ENCODE peak calls at places on chromosomes 4 and X, in eight cellular contexts. J, R, N, I, M, Z, C and V are unnamed samples. For H3K36me3 and H3K4me1, the result is how much of the 10 kb centered on the place peaks cover.

GRCh38 chr4:57182132-57182874 is 72.1 kb upstream of the IGFBP7 start:
- DNase-seq in R (peak), J (no peak), I (no peak), Z (peak), M (no peak), C (peak), N (no peak), V (no peak)

GRCh38 chr4:4995103-4995761 is 24.0 kb downstream of the CYTL1 start:
- DNase-seq in C (peak), R (peak), J (no peak), M (peak), Z (peak), N (peak), I (peak), V (no peak)

GRCh38 chr4:180150818-180151217 is 2092.4 kb upstream of the TENM3 start:
- DNase-seq in R (no peak), C (peak), M (peak), Z (no peak), J (no peak), I (peak), N (no peak), V (no peak)

GRCh38 chrX:10579753-10580060 is 40.7 kb downstream of the MID1 start:
- DNase-seq in C (no peak), I (no peak), M (peak), Z (no peak), N (no peak), R (no peak), J (no peak), V (no peak)

GRCh38 chr4:158578476-158578875 is 56.8 kb downstream of the RXFP1 start:
- DNase-seq in J (no peak), M (peak), C (peak), I (peak), R (no peak), Z (no peak), N (no peak), V (no peak)

GRCh38 chr4:40856836-40857362 is 107.1 kb downstream of the NSUN7 start:
- DNase-seq in N (peak), C (peak), M (peak), R (peak), J (no peak), I (peak), Z (peak), V (no peak)

GRCh38 chr4:602559-602942 is 22.8 kb upstream of the PDE6B start:
- DNase-seq in R (peak), M (peak), J (no peak), C (peak), N (peak), I (peak), Z (peak), V (peak)

GRCh38 chr4:87716350-87717041 is 66.4 kb downstream of the DMP1 start:
- DNase-seq in Z (no peak), M (no peak), I (no peak), J (no peak), C (no peak), N (no peak), R (peak), V (no peak)

GRCh38 chr4:164396439-164396838 is 357.5 kb upstream of the SMIM31 start:
- DNase-seq in C (no peak), I (no peak), N (no peak), J (no peak), Z (no peak), R (no peak), M (no peak), V (no peak)

GRCh38 chrX:39592776-39593175 is 505.0 kb downstream of the BCOR start:
- DNase-seq in N (no peak), C (no peak), Z (no peak), I (no peak), J (no peak), R (no peak), M (peak), V (no peak)

GRCh38 chr4:53012738-53013137 is 150.6 kb downstream of the RASL11B start:
- DNase-seq in J (no peak), R (no peak), Z (no peak), M (peak), N (no peak), I (no peak), C (peak), V (no peak)

GRCh38 chr4:46266106-46266505 is 123.8 kb downstream of the GABRA2 start:
- DNase-seq in J (no peak), N (no peak), C (no peak), M (no peak), R (no peak), Z (no peak), I (no peak), V (no peak)

GRCh38 chr4:150782311-150782710 is 200.4 kb downstream of the MAB21L2 start:
- DNase-seq in N (no peak), I (no peak), R (no peak), C (peak), J (no peak), Z (no peak), M (no peak), V (no peak)

GRCh38 chr4:88728146-88728545 is 30.5 kb upstream of the NAP1L5 start:
- DNase-seq in J (no peak), I (no peak), R (no peak), M (no peak), C (no peak), Z (no peak), N (no peak), V (no peak)

GRCh38 chrX:74779175-74779574 is 146.1 kb downstream of the NEXMIF start:
- DNase-seq in J (no peak), N (no peak), C (no peak), R (no peak), I (no peak), M (peak), Z (no peak), V (no peak)

GRCh38 chrX:98448524-98448923 is 1564.8 kb downstream of the RPA4 start:
- DNase-seq in I (no peak), R (no peak), M (no peak), N (no peak), J (no peak), C (no peak), Z (no peak), V (no peak)

GRCh38 chr4:153113061-153113837 is 91.0 kb upstream of the TRIM2 start:
- DNase-seq in C (no peak), M (peak), I (no peak), Z (no peak), N (no peak), J (no peak), R (no peak), V (no peak)

GRCh38 chrX:120725874-120726273 is 96.0 kb upstream of the C1GALT1C1 start:
- DNase-seq in M (no peak), C (no peak), I (no peak), R (no peak), N (no peak), Z (no peak), J (no peak), V (no peak)

GRCh38 chr4:87949961-87950360 is 25.6 kb upstream of the SPP1 start:
- DNase-seq in J (no peak), R (no peak), Z (peak), N (no peak), C (no peak), M (peak), I (no peak), V (no peak)

GRCh38 chrX:71067079-71067478 is 1.1 kb downstream of the SNX12 start:
- DNase-seq in R (no peak), N (no peak), J (no peak), Z (no peak), I (no peak), M (peak), C (no peak), V (no peak)

GRCh38 chrX:6226646-6227444 is 1.8 kb downstream of the NLGN4X start:
- DNase-seq in Z (no peak), N (peak), J (no peak), I (no peak), C (peak), R (peak), M (no peak), V (no peak)

GRCh38 chrX:14347523-14347922 is 181.8 kb upstream of the GLRA2 start:
- DNase-seq in Z (no peak), C (no peak), R (no peak), I (no peak), M (no peak), N (no peak), J (no peak), V (no peak)

GRCh38 chrX:14356401-14356800 is 172.9 kb upstream of the GLRA2 start:
- DNase-seq in N (no peak), M (peak), Z (no peak), C (no peak), R (no peak), J (no peak), I (no peak), V (no peak)

GRCh38 chrX:14354541-14354940 is 174.8 kb upstream of the GLRA2 start:
- DNase-seq in C (no peak), Z (no peak), R (no peak), I (no peak), M (peak), N (no peak), J (no peak), V (no peak)

GRCh38 chrX:14352511-14352910 is 176.8 kb upstream of the GLRA2 start:
- DNase-seq in I (no peak), N (no peak), C (no peak), Z (no peak), J (no peak), M (peak), R (no peak), V (no peak)

GRCh38 chrX:14351889-14352288 is 177.4 kb upstream of the GLRA2 start:
- DNase-seq in N (peak), I (no peak), M (no peak), C (no peak), R (no peak), J (no peak), Z (no peak), V (no peak)
- H3K36me3 ChIP-seq in N (under half), I (under half), M (under half), C (under half), R (under half), J (under half), Z (under half), V (under half)

GRCh38 chrX:76148753-76149152 is 24.1 kb upstream of the PBDC1 start:
- DNase-seq in I (peak), M (peak), J (peak), R (peak), Z (peak), C (no peak), N (no peak), V (peak)
- H3K4me3 ChIP-seq in I (peak), M (peak), J (peak), R (no peak), Z (no peak), C (peak), N (peak), V (peak)

DNA sequence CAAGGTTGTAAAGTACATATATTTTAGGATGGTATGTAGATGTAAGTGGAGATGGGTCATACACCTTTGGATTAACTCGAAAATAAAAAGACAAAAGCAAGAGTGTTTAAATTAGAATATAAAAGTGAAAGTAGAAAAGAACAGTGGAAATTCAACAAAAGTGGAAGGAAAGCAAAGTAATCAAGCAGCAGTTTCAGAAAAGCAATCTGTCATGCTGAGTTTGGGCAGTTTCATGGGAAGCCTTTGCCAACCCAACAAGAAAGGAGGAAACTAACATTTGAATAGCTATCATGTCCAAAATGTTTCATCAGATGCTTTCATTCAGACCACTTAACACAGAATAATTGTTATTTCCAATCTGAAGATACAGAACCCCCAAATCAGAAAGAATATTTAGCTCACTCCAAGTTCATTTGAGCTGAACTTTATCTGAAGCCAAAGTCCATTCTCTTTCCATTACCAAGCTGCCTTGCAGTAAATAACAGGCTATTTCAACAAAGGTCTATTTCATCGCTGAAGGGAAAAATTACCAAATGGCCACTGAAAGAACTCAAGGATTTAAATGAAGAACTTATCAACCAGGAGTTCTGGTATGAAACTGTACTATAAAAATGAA is 1.8 kb upstream of the EXOSC9 start:
- DNase-seq in I (no peak), N (no peak), J (no peak), C (no peak), M (no peak), R (no peak), Z (no peak), V (no peak)
- H3K4me1 ChIP-seq in I (under half), N (under half), J (under half), C (under half), M (under half), R (under half), Z (under half), V (under half)

GRCh38 chr4:8198206-8198905 is 734 bp upstream of the SH3TC1 start:
- DNase-seq in I (no peak), J (no peak), R (no peak), C (no peak), M (no peak), Z (peak), N (no peak), V (no peak)

GRCh38 chr4:8198906-8199593 is at the start of gene SH3TC1:
- DNase-seq in C (peak), M (peak), J (peak), N (no peak), Z (peak), R (peak), I (peak), V (peak)

GRCh38 chr4:8195841-8196460 is 3.1 kb upstream of the SH3TC1 start:
- DNase-seq in C (no peak), N (no peak), R (no peak), M (no peak), I (no peak), J (no peak), Z (peak), V (no peak)

GRCh38 chr4:8195431-8195830 is 3.7 kb upstream of the SH3TC1 start:
- DNase-seq in J (no peak), R (no peak), Z (no peak), C (no peak), I (no peak), M (no peak), N (no peak), V (no peak)

GRCh38 chr4:8197521-8197920 is 1.6 kb upstream of the SH3TC1 start:
- DNase-seq in Z (no peak), M (no peak), J (no peak), N (no peak), R (no peak), C (no peak), I (no peak), V (no peak)
- H3K36me3 ChIP-seq in Z (under half), M (under half), J (under half), N (under half), R (under half), C (under half), I (under half), V (under half)